ENCODE peak calls at places on chromosomes 4 and X, in ten cellular contexts. One of them, this sample, is unnamed.

GRCh38 chr4:56764775-56765174 is 56.7 kb downstream of the SPINK2 start:
- DNase-seq in Calu3: no peak
- DNase-seq in M059J: peak; percentile 70
- DNase-seq in activated naive CD8-positive, alpha-beta T cell treated with anti-CD3 and anti-CD28 coated beads, Interleukin-2, amount 10 ng/mL, durations not matched to agents 7 days and 5 days: no peak
- DNase-seq in Kasumi-1: no peak
- DNase-seq in retinal pigment epithelial cell: no peak
- DNase-seq in NCI-H1105: no peak
- DNase-seq in SW480: no peak
- DNase-seq in activated T-cell treated with anti-CD3 and anti-CD28 coated beads, Interleukin-2, amount 50 U/mL, for 4 hours: no peak
- DNase-seq in caudate nucleus: no peak
- DNase-seq in this sample: no peak

GRCh38 chr4:5708829-5709680 is 696 bp upstream of the EVC2 start:
- DNase-seq in activated T-cell treated with anti-CD3 and anti-CD28 coated beads, Interleukin-2, amount 50 U/mL, for 4 hours: no peak
- DNase-seq in Calu3: no peak
- DNase-seq in Kasumi-1: no peak
- DNase-seq in NCI-H1105: no peak
- DNase-seq in activated naive CD8-positive, alpha-beta T cell treated with anti-CD3 and anti-CD28 coated beads, Interleukin-2, amount 10 ng/mL, durations not matched to agents 7 days and 5 days: no peak
- DNase-seq in caudate nucleus: no peak
- DNase-seq in M059J: no peak
- DNase-seq in retinal pigment epithelial cell: no peak
- DNase-seq in SW480: no peak
- DNase-seq in this sample: no peak

GRCh38 chrX:13891367-13892146 is 74.7 kb upstream of the GPM6B start:
- DNase-seq in M059J: no peak
- DNase-seq in Calu3: no peak
- DNase-seq in NCI-H1105: no peak
- DNase-seq in retinal pigment epithelial cell: no peak
- DNase-seq in activated naive CD8-positive, alpha-beta T cell treated with anti-CD3 and anti-CD28 coated beads, Interleukin-2, amount 10 ng/mL, durations not matched to agents 7 days and 5 days: no peak
- DNase-seq in Kasumi-1: no peak
- DNase-seq in activated T-cell treated with anti-CD3 and anti-CD28 coated beads, Interleukin-2, amount 50 U/mL, for 4 hours: no peak
- DNase-seq in caudate nucleus: peak; percentile 31
- DNase-seq in SW480: no peak
- DNase-seq in this sample: no peak

GRCh38 chr4:37748546-37748945 is 62.4 kb upstream of the RELL1 start:
- DNase-seq in SW480: no peak
- DNase-seq in M059J: no peak
- DNase-seq in NCI-H1105: no peak
- DNase-seq in Kasumi-1: peak; percentile 96
- DNase-seq in activated T-cell treated with anti-CD3 and anti-CD28 coated beads, Interleukin-2, amount 50 U/mL, for 4 hours: no peak
- DNase-seq in caudate nucleus: no peak
- DNase-seq in Calu3: no peak
- DNase-seq in activated naive CD8-positive, alpha-beta T cell treated with anti-CD3 and anti-CD28 coated beads, Interleukin-2, amount 10 ng/mL, durations not matched to agents 7 days and 5 days: no peak
- DNase-seq in retinal pigment epithelial cell: no peak
- DNase-seq in this sample: no peak

GRCh38 chr4:4842476-4843441 is 16.7 kb upstream of the MSX1 start:
- DNase-seq in retinal pigment epithelial cell: no peak
- DNase-seq in activated naive CD8-positive, alpha-beta T cell treated with anti-CD3 and anti-CD28 coated beads, Interleukin-2, amount 10 ng/mL, durations not matched to agents 7 days and 5 days: no peak
- DNase-seq in Kasumi-1: no peak
- DNase-seq in NCI-H1105: no peak
- DNase-seq in SW480: no peak
- DNase-seq in Calu3: no peak
- DNase-seq in activated T-cell treated with anti-CD3 and anti-CD28 coated beads, Interleukin-2, amount 50 U/mL, for 4 hours: no peak
- DNase-seq in caudate nucleus: no peak
- DNase-seq in M059J: no peak
- DNase-seq in this sample: no peak

GRCh38 chr4:122747068-122747467 is 14.6 kb downstream of the BBS12 start:
- DNase-seq in caudate nucleus: no peak
- DNase-seq in activated naive CD8-positive, alpha-beta T cell treated with anti-CD3 and anti-CD28 coated beads, Interleukin-2, amount 10 ng/mL, durations not matched to agents 7 days and 5 days: no peak
- DNase-seq in SW480: no peak
- DNase-seq in M059J: no peak
- DNase-seq in activated T-cell treated with anti-CD3 and anti-CD28 coated beads, Interleukin-2, amount 50 U/mL, for 4 hours: no peak
- DNase-seq in NCI-H1105: no peak
- DNase-seq in Kasumi-1: no peak
- DNase-seq in Calu3: no peak
- DNase-seq in retinal pigment epithelial cell: no peak
- DNase-seq in this sample: no peak

GRCh38 chrX:84219551-84219950 is 31.6 kb upstream of the RPS6KA6 start:
- DNase-seq in SW480: no peak
- DNase-seq in M059J: no peak
- DNase-seq in activated T-cell treated with anti-CD3 and anti-CD28 coated beads, Interleukin-2, amount 50 U/mL, for 4 hours: no peak
- DNase-seq in Kasumi-1: no peak
- DNase-seq in activated naive CD8-positive, alpha-beta T cell treated with anti-CD3 and anti-CD28 coated beads, Interleukin-2, amount 10 ng/mL, durations not matched to agents 7 days and 5 days: no peak
- DNase-seq in Calu3: no peak
- DNase-seq in caudate nucleus: no peak
- DNase-seq in retinal pigment epithelial cell: no peak
- DNase-seq in NCI-H1105: no peak
- DNase-seq in this sample: no peak

GRCh38 chr4:108342325-108342986 is 173.7 kb upstream of the LEF1 start:
- DNase-seq in activated naive CD8-positive, alpha-beta T cell treated with anti-CD3 and anti-CD28 coated beads, Interleukin-2, amount 10 ng/mL, durations not matched to agents 7 days and 5 days: no peak
- DNase-seq in activated T-cell treated with anti-CD3 and anti-CD28 coated beads, Interleukin-2, amount 50 U/mL, for 4 hours: no peak
- DNase-seq in caudate nucleus: no peak
- DNase-seq in M059J: no peak
- DNase-seq in Kasumi-1: no peak
- DNase-seq in Calu3: no peak
- DNase-seq in SW480: no peak
- DNase-seq in retinal pigment epithelial cell: no peak
- DNase-seq in NCI-H1105: no peak
- DNase-seq in this sample: no peak

This sample was measured in lower lobe of right lung.